ENCODE peak calls at places on chromosomes 13 and 19, in nine cellular contexts. Z is NCI-H446, I is GF-D8, E is heart left ventricle, O is SW480, X is B cell, T is left cardiac atrium, Q is EH, K is A549. N is an unnamed sample.

GRCh38 chr19:4052993-4053422 is 13.7 kb downstream of the ZBTB7A start:
- DNase-seq in Z (no peak), I (no peak), E (peak), O (peak), X (no peak), T (no peak), Q (peak), K (no peak), N (no peak)

GRCh38 chr13:79585033-79585432 is 104.1 kb downstream of the NDFIP2 start:
- DNase-seq in Z (no peak), I (no peak), E (no peak), O (no peak), X (no peak), T (no peak), Q (no peak), K (no peak), N (no peak)

GRCh38 chr13:75217949-75218348 is 264.0 kb downstream of the TBC1D4 start:
- DNase-seq in Z (no peak), I (no peak), E (no peak), O (no peak), X (no peak), T (no peak), Q (peak), K (no peak), N (no peak)

GRCh38 chr13:49220856-49221614 is 897 bp downstream of the MLNR start:
- DNase-seq in Z (no peak), I (no peak), E (no peak), O (no peak), X (peak), T (peak), Q (peak), K (no peak), N (no peak)

GRCh38 chr13:98171806-98172569 is 5.1 kb downstream of the RNF113B start:
- DNase-seq in Z (no peak), I (no peak), E (peak), O (peak), X (no peak), T (peak), Q (peak), K (no peak), N (peak)

GRCh38 chr19:18999896-19000620 is 33.3 kb downstream of the SUGP2 start:
- DNase-seq in Z (no peak), I (no peak), E (no peak), O (no peak), X (no peak), T (no peak), Q (peak), K (no peak), N (no peak)

GRCh38 chr13:26459276-26460131 is 98.0 kb upstream of the WASF3 start:
- DNase-seq in Z (no peak), I (no peak), E (peak), O (peak), X (no peak), T (no peak), Q (peak), K (no peak), N (no peak)

GRCh38 chr19:36488816-36489138 is 584 bp downstream of the ZNF566 start:
- DNase-seq in Z (peak), I (peak), E (peak), O (peak), X (no peak), T (peak), Q (no peak), K (peak), N (no peak)

GRCh38 chr19:13102666-13103584 is at the start of gene LYL1:
- DNase-seq in Z (no peak), I (peak), E (peak), O (peak), X (peak), T (peak), Q (peak), K (no peak), N (peak)

GRCh38 chr19:2494084-2494446 is 18.1 kb downstream of the GADD45B start:
- DNase-seq in Z (no peak), I (no peak), E (no peak), O (no peak), X (no peak), T (no peak), Q (peak), K (no peak), N (no peak)

GRCh38 chr19:2089001-2089711 is 7.0 kb downstream of the MOB3A start:
- DNase-seq in Z (no peak), I (no peak), E (no peak), O (no peak), X (peak), T (no peak), Q (peak), K (no peak), N (peak)

GRCh38 chr13:108597943-108598342 is 31.5 kb upstream of the MYO16 start:
- DNase-seq in Z (no peak), I (no peak), E (no peak), O (no peak), X (no peak), T (no peak), Q (no peak), K (no peak), N (no peak)

GRCh38 chr19:46731584-46731983 is 14.3 kb upstream of the FKRP start:
- DNase-seq in Z (no peak), I (no peak), E (no peak), O (no peak), X (no peak), T (no peak), Q (peak), K (no peak), N (no peak)

GRCh38 chr19:53782698-53783097 is 41.4 kb downstream of the NLRP12 start:
- DNase-seq in Z (no peak), I (no peak), E (no peak), O (no peak), X (no peak), T (no peak), Q (no peak), K (no peak), N (no peak)

GRCh38 chr19:33195711-33196347 is 1.7 kb downstream of the LRP3 start:
- DNase-seq in Z (no peak), I (no peak), E (no peak), O (no peak), X (no peak), T (no peak), Q (no peak), K (no peak), N (peak)

GRCh38 chr13:43377955-43378354 is 354.6 kb downstream of the DNAJC15 start:
- DNase-seq in Z (peak), I (no peak), E (no peak), O (no peak), X (no peak), T (no peak), Q (no peak), K (no peak), N (no peak)

GRCh38 chr13:60311527-60311926 is 85.5 kb upstream of the TDRD3 start:
- DNase-seq in Z (no peak), I (no peak), E (no peak), O (no peak), X (no peak), T (no peak), Q (no peak), K (no peak), N (no peak)

GRCh38 chr13:108961542-108962125 is 332.2 kb downstream of the MYO16 start:
- DNase-seq in Z (peak), I (peak), E (no peak), O (peak), X (peak), T (no peak), Q (peak), K (peak), N (no peak)

GRCh38 chr13:97344250-97345175 is 89.5 kb upstream of the RAP2A start:
- DNase-seq in Z (peak), I (no peak), E (peak), O (peak), X (peak), T (peak), Q (peak), K (no peak), N (no peak)

GRCh38 chr13:27182844-27183497 is 11.4 kb upstream of the USP12 start:
- DNase-seq in Z (no peak), I (no peak), E (peak), O (peak), X (no peak), T (peak), Q (peak), K (peak), N (peak)

GRCh38 chr13:99389520-99390304 is 82.5 kb upstream of the GPR183 start:
- DNase-seq in Z (no peak), I (no peak), E (no peak), O (no peak), X (no peak), T (no peak), Q (no peak), K (no peak), N (peak)

GRCh38 chr13:33497146-33497845 is 211.7 kb upstream of the STARD13 start:
- DNase-seq in Z (no peak), I (no peak), E (no peak), O (no peak), X (no peak), T (no peak), Q (peak), K (no peak), N (no peak)

GRCh38 chr13:108281941-108282340 is 12.4 kb downstream of the TNFSF13B start:
- DNase-seq in Z (no peak), I (no peak), E (no peak), O (no peak), X (no peak), T (no peak), Q (no peak), K (no peak), N (no peak)

GRCh38 chr19:12065100-12065538 is 588 bp downstream of the ZNF844 start:
- DNase-seq in Z (no peak), I (no peak), E (no peak), O (no peak), X (peak), T (peak), Q (peak), K (no peak), N (peak)

GRCh38 chr13:95298971-95299627 is 2.2 kb downstream of the ABCC4 start:
- DNase-seq in Z (no peak), I (no peak), E (no peak), O (peak), X (no peak), T (no peak), Q (peak), K (no peak), N (no peak)

GRCh38 chr13:45325806-45326205 is 15.2 kb downstream of the TPT1 start:
- DNase-seq in Z (no peak), I (peak), E (peak), O (no peak), X (no peak), T (peak), Q (peak), K (no peak), N (no peak)

GRCh38 chr19:5936308-5936980 is 22.4 kb downstream of the CAPS start:
- DNase-seq in Z (no peak), I (no peak), E (no peak), O (no peak), X (no peak), T (no peak), Q (no peak), K (no peak), N (no peak)

GRCh38 chr19:5967994-5968430 is 9.9 kb downstream of the RANBP3 start:
- DNase-seq in Z (peak), I (peak), E (peak), O (peak), X (peak), T (no peak), Q (peak), K (peak), N (peak)

GRCh38 chr19:58181902-58182576 is 822 bp upstream of the ZNF274 start:
- DNase-seq in Z (peak), I (peak), E (peak), O (no peak), X (peak), T (peak), Q (peak), K (peak), N (no peak)